ENCODE peak calls at places on chromosomes 12 and 14, in eight cellular contexts. B is GM12878, Q is transverse colon, C is suprapubic skin, U is Panc1, O is GM23338, J is K562, X is stomach. I is an unnamed sample.

GRCh38 chr12:124512667-124513296 is 54.6 kb downstream of the NCOR2 start:
- DNase-seq in B (no peak), Q (peak; percentile 86), C (peak; percentile 95), U (no peak), O (peak; percentile 98), J (peak; percentile 80), X (peak; percentile 87), I (peak; percentile 90)

GRCh38 chr12:59459966-59460365 is 135.9 kb upstream of the SLC16A7 start:
- DNase-seq in B (no peak), Q (no peak), C (no peak), U (no peak), O (peak; percentile 11), J (no peak), X (no peak), I (no peak)

GRCh38 chr14:88518592-88519512 is 36.0 kb downstream of the PTPN21 start:
- DNase-seq in B (no peak), Q (no peak), C (no peak), U (no peak), O (no peak), J (no peak), X (no peak), I (no peak)

GRCh38 chr14:103091041-103091882 is 3.3 kb upstream of the EXOC3L4 start:
- DNase-seq in B (no peak), Q (peak; percentile 85), C (no peak), U (no peak), O (peak; percentile 70), J (peak; percentile 94), X (peak; percentile 75), I (peak; percentile 74)

GRCh38 chr12:67661311-67662011 is 12.9 kb downstream of the DYRK2 start:
- DNase-seq in B (no peak), Q (no peak), C (no peak), U (no peak), O (no peak), J (no peak), X (no peak), I (no peak)

GRCh38 chr14:100988411-100988900 is 84.9 kb upstream of the RTL1 start:
- DNase-seq in B (peak; percentile 23), Q (no peak), C (no peak), U (peak; percentile 28), O (no peak), J (no peak), X (no peak), I (no peak)

GRCh38 chr12:95809000-95809680 is 18.6 kb upstream of the NTN4 start:
- DNase-seq in B (no peak), Q (no peak), C (no peak), U (no peak), O (no peak), J (no peak), X (no peak), I (no peak)

GRCh38 chr14:73913256-73913655 is 26.6 kb downstream of the ZNF410 start:
- DNase-seq in B (no peak), Q (no peak), C (no peak), U (no peak), O (no peak), J (no peak), X (no peak), I (no peak)

GRCh38 chr12:53505086-53505485 is 2.2 kb downstream of the NPFF start:
- DNase-seq in B (no peak), Q (no peak), C (no peak), U (no peak), O (no peak), J (no peak), X (no peak), I (peak; percentile 66)

DNA sequence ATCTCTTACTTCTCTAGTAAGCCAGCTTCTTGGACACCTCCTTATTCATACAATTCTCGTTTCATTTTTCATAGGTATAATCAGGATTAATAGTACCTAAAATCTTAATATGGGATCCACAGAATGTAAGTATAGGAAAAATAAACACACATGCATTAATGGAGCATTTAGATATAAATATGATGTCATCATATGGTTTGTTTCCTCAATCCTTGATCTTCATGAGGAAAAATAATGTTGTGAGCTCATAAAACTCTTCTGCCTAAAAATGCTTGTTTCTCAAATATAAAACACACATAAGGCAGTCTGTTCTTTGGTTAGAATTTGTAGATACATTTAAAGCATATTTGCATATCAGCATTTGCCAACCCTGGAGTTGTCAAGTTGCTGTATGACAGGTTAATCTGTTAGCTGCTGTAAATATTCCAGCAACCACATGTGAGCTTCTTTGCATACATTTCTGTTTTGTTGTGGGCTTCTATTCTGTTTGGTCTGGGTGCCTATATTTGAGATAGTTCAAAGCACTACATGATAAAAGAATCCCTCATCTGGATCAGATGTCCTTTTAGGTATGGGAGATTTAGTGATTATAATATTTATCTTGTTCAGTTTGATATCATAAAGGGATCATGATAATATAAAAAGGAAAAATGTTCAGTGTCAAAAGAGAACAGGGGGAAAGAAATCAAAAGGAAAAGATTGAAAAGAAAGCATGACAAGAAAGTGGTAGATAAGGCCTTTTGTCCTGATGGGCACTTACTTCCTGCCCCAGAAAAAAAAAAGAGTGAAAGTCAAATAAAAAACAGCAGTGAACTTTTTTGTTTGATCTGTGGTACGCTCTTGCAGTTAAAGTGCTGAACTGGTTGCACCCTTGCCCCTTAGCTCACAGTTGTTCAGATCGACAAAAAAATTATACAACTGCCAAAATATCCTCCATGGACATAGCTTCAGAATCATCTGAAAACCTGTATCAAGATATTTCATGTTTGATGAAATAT is 68.6 kb downstream of the ACSS3 start:
- DNase-seq in B (no peak), Q (no peak), C (no peak), U (no peak), O (no peak), J (no peak), X (no peak), I (no peak)
- TF ChIP-seq POLR2AphosphoS5 in B (no peak), Q (no peak), C (no peak), U (no peak), O (no peak), J (no peak), X (no peak), I (no peak)

DNA sequence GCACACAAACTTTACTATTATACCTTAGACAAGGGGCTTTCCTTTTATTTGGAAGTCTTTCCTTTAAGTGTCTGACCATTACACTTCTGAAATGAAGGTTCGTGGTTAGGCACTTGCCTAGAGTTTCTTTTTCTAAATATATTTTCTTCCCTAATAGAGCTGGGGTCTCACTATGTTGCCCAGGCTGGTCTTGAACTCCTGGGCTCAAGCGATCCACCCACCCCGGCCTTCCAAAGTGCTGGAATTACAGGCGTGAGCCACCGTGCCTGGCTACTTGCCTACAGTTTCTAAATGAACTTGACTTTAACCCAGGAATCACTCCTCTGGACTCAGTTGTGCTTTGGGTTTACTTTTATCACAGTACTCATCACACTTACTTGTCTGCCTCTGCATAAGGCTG is 57.6 kb downstream of the PEBP1 start:
- DNase-seq in B (no peak), Q (no peak), C (no peak), U (no peak), O (no peak), J (no peak), X (no peak), I (no peak)
- H3K36me3 ChIP-seq in B (peaks cover 5% of the 10 kb centered on the region), Q (no peaks in the 10 kb centered on the region), C (peaks cover 20% of the 10 kb centered on the region), U (no peaks in the 10 kb centered on the region), O (no peaks in the 10 kb centered on the region), J (peaks cover 45% of the 10 kb centered on the region), X (peaks cover 40% of the 10 kb centered on the region), I (peaks cover 9% of the 10 kb centered on the region)

GRCh38 chr12:80260269-80260668 is 160.9 kb downstream of the OTOGL start:
- DNase-seq in B (no peak), Q (no peak), C (no peak), U (no peak), O (no peak), J (no peak), X (no peak), I (no peak)

GRCh38 chr12:80262372-80263170 is 163.2 kb downstream of the OTOGL start:
- DNase-seq in B (no peak), Q (no peak), C (no peak), U (no peak), O (no peak), J (no peak), X (no peak), I (no peak)

GRCh38 chr12:80261403-80261802 is 162.1 kb downstream of the OTOGL start:
- DNase-seq in B (no peak), Q (no peak), C (no peak), U (no peak), O (no peak), J (no peak), X (no peak), I (no peak)

GRCh38 chr12:80257920-80258319 is 158.6 kb downstream of the OTOGL start:
- DNase-seq in B (no peak), Q (no peak), C (no peak), U (no peak), O (no peak), J (no peak), X (no peak), I (no peak)
- TF ChIP-seq POLR2AphosphoS5 in B (no peak), Q (no peak), C (no peak), U (no peak), O (no peak), J (no peak), X (no peak), I (no peak)

DNA sequence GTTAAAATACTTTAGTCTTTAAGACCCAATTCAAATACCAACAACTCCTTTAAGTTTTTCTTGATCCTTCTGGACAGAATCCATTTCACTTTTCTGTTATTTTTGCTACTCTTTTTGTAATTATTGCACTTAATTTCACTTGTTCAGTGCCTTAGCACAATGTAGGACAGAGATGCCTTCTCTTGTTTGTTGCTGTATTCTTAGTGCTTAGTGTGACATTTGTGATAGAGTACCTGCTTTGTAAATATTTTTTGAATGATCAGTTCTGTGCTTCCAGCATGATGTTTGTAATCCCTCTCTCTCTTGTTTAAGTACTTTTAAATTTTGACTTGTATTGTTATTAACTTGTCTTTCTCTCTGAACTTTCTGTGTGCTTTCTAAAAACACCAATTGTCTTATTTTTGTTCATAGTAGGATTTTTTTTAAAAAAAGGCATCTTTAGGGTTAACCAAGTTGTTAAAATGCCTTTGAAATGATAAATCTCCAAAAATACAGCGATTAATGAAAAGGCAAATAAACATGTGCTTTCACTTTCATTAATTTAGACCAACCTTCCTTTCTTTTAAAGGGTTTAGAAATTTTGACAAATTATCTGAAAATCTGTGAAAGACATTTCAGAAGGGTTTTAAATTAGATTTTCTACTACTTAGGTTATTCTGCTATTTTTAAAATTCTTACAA is 11.9 kb downstream of the NAA30 start:
- DNase-seq in B (no peak), Q (no peak), C (no peak), U (no peak), O (no peak), J (no peak), X (no peak), I (no peak)
- H3K36me3 ChIP-seq in B (no peaks in the 10 kb centered on the region), Q (no peaks in the 10 kb centered on the region), C (peaks cover 18% of the 10 kb centered on the region), U (peaks cover 6% of the 10 kb centered on the region), O (peaks cover 9% of the 10 kb centered on the region), J (peaks cover 24% of the 10 kb centered on the region), X (peaks cover 52% of the 10 kb centered on the region), I (no peaks in the 10 kb centered on the region)

GRCh38 chr12:89346741-89347324 is 5.5 kb downstream of the DUSP6 start:
- DNase-seq in B (no peak), Q (no peak), C (no peak), U (no peak), O (peak; percentile 68), J (no peak), X (no peak), I (peak; percentile 49)
- TF ChIP-seq POLR2AphosphoS5 in B (no peak), Q (no peak), C (no peak), U (no peak), O (peak; percentile 2), J (no peak), X (no peak), I (no peak)